ENCODE peak calls at places on chromosomes 4 and X, in four cellular contexts. Q, S, E and D are unnamed samples.
A peak's percentile ranks its signal among the peaks of the same experiment; 100 is the strongest.

GRCh38 chr4:70522626-70523025 is 4.3 kb downstream of the AMTN start:
- DNase-seq in S (no peak), E (no peak), Q (no peak), D (no peak)

GRCh38 chrX:3712870-3713224 is 602 bp downstream of the PRKX start:
- DNase-seq in E (no peak), S (no peak), Q (no peak), D (no peak)

GRCh38 chr4:129358571-129358970 is 262.6 kb downstream of the C4orf33 start:
- DNase-seq in Q (no peak), S (no peak), E (no peak), D (no peak)

GRCh38 chr4:2347190-2347589 is 71.3 kb downstream of the ZFYVE28 start:
- DNase-seq in E (no peak), Q (no peak), S (no peak), D (no peak)

GRCh38 chr4:154560824-154561231 is 2.0 kb upstream of the FGB start:
- DNase-seq in Q (no peak), E (no peak), S (peak; percentile 90), D (no peak)

GRCh38 chrX:38654302-38654701 is 93.0 kb downstream of the TSPAN7 start:
- DNase-seq in Q (peak; percentile 35), S (peak; percentile 36), E (peak; percentile 22), D (no peak)

GRCh38 chr4:15547392-15547791 is 77.7 kb downstream of the CC2D2A start:
- DNase-seq in E (no peak), Q (no peak), S (no peak), D (peak; percentile 3)

GRCh38 chrX:130091976-130092522 is 18.2 kb downstream of the ELF4 start:
- DNase-seq in Q (no peak), S (peak; percentile 66), E (peak; percentile 72), D (peak; percentile 81)

GRCh38 chrX:1242901-1243402 is 25.7 kb upstream of the CSF2RA start:
- DNase-seq in Q (no peak), S (no peak), E (no peak), D (peak; percentile 51)

GRCh38 chr4:10054571-10055041 is 33.3 kb upstream of the SLC2A9 start:
- DNase-seq in S (peak; percentile 48), Q (no peak), E (no peak), D (no peak)

GRCh38 chr4:21625447-21625846 is 323.1 kb downstream of the KCNIP4 start:
- DNase-seq in S (no peak), Q (no peak), E (no peak), D (no peak)

GRCh38 chr4:143399113-143399949 is 62.7 kb downstream of the GAB1 start:
- DNase-seq in Q (peak; percentile 27), E (peak; percentile 26), S (peak; percentile 39), D (no peak)

GRCh38 chr4:77701111-77701510 is 95.5 kb downstream of the CXCL13 start:
- DNase-seq in S (no peak), Q (no peak), E (no peak), D (no peak)

GRCh38 chr4:16626945-16627344 is 271.5 kb downstream of the LDB2 start:
- DNase-seq in S (no peak), Q (no peak), E (no peak), D (no peak)

GRCh38 chr4:38489924-38490639 is 173.9 kb upstream of the KLF3 start:
- DNase-seq in S (peak; percentile 28), E (no peak), Q (no peak), D (no peak)

GRCh38 chr4:76459291-76459723 is 24.3 kb downstream of the SHROOM3 start:
- DNase-seq in S (no peak), E (no peak), Q (no peak), D (no peak)

GRCh38 chr4:122793811-122794210 is 32.8 kb upstream of the FGF2 start:
- DNase-seq in Q (no peak), S (no peak), E (no peak), D (no peak)
- TF ChIP-seq NFIC in Q (no peak), S (no peak), E (no peak), D (no peak)

DNA sequence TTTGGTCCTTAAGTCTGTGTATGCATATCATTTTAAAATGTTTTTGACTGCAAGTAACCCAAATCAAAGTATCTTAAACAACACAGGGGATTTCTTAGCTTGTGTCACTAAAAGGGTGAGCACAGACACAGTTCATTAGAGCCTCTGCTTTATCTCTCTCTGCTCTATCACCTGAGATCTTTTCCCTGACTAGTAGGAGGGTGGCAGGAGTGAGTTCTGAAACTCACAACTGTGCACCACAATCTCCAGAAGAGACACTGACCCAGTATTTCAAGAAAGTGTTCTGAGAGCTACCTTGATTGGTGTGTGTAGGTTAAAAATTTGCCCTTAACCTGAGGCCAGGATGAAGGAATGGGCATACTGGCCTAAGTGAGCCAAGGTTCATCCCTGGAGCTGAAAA is 24.8 kb downstream of the CCSER1 start:
- DNase-seq in Q (no peak), S (no peak), E (no peak), D (no peak)
- TF ChIP-seq NFIC in Q (no peak), S (no peak), E (no peak), D (no peak)

DNA sequence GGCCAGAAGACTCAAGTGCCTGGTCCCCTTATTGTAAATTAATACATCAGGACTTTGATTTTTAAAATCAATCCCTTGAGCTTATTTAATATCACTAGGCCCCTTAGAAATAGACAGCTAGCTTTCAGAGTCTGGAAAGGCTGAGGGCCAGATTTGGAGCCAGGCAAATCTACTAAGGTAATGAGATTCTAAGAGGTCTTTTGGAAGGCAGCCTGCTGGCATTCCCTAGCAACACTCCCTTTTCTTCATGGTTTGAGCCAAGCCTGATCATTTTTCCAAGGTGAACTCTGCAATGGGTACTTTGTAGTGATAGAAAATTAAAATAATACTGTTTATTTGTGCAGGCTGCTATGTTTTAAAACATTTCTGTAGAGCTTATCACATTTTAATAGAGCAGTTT is 378.5 kb downstream of the FAT4 start:
- DNase-seq in S (no peak), E (no peak), Q (no peak), D (no peak)
- TF ChIP-seq NFIC in S (no peak), E (no peak), Q (no peak), D (no peak)

DNA sequence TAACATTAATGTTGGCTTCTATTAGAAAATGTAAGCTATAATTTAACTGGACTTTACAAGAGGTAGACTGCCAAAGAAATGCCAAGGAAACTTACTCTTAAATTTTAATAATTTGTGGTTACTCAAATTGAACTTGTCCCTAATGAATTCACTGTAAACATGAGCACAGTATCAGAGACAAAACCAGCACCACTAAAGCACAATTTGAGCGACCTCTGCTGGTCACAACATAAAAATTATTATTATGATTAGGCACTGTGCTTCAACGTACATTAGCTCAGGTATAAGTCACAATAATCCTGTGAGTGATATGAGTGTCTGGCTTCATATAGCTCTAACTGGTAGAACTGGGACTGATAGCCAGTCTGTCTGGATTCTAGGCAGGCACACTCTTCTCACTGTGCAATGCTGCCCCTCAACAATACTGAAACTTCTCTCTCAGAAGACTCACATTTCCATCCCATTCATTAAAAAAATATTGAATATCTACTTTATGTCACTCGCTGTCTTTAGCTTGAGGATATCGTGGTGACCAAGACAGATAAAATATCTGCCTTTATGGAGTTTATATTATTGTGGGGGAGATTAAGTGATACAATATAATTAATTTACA is 8.0 kb downstream of the NUDT6 start:
- DNase-seq in S (peak; percentile 43), E (no peak), Q (peak; percentile 35), D (peak; percentile 8)
- TF ChIP-seq NFIC in S (no peak), E (no peak), Q (no peak), D (no peak)

GRCh38 chr4:157075811-157076577 is at the start of gene GLRB:
- DNase-seq in S (no peak), Q (peak; percentile 89), E (no peak), D (no peak)
- TF ChIP-seq NFIC in S (no peak), Q (no peak), E (no peak), D (no peak)

GRCh38 chr4:74640111-74640903 is 154.0 kb downstream of the BTC start:
- DNase-seq in Q (no peak), E (no peak), S (no peak), D (no peak)
- TF ChIP-seq NFIC in Q (peak; percentile 25), E (no peak), S (no peak), D (no peak)